ENCODE peak calls at places on chromosomes 16 and 17, in four cellular contexts. Z, C, P and W are unnamed samples.

GRCh38 chr17:31391496-31391949 is at the start of gene RAB11FIP4:
- DNase-seq in Z (no peak), C (peak), P (peak), W (no peak)

GRCh38 chr17:42632949-42633444 is 23.5 kb downstream of the TUBG1 start:
- DNase-seq in Z (no peak), C (no peak), P (peak), W (no peak)

GRCh38 chr16:19118938-19119431 is 5.2 kb downstream of the ITPRIPL2 start:
- DNase-seq in Z (no peak), C (no peak), P (peak), W (peak)

GRCh38 chr16:7025616-7026190 is 306.9 kb upstream of the RBFOX1 start:
- DNase-seq in Z (no peak), C (peak), P (peak), W (no peak)

GRCh38 chr17:27553019-27553511 is 77.9 kb upstream of the LGALS9 start:
- DNase-seq in Z (no peak), C (no peak), P (no peak), W (no peak)

GRCh38 chr16:71585318-71585703 is 8.4 kb upstream of the TAT start:
- DNase-seq in Z (no peak), C (no peak), P (no peak), W (no peak)

GRCh38 chr16:79602615-79603014 is 2.1 kb upstream of the MAF start:
- DNase-seq in Z (no peak), C (no peak), P (no peak), W (no peak)

GRCh38 chr17:77741109-77741508 is 217.4 kb upstream of the TNRC6C start:
- DNase-seq in Z (no peak), C (peak), P (peak), W (no peak)

GRCh38 chr16:54501797-54502196 is 215.2 kb upstream of the IRX3 start:
- DNase-seq in Z (no peak), C (no peak), P (no peak), W (no peak)

GRCh38 chr16:23869052-23869451 is 33.3 kb downstream of the PRKCB start:
- DNase-seq in Z (no peak), C (no peak), P (no peak), W (no peak)

GRCh38 chr17:41308918-41309359 is at the start of gene KRTAP16-1:
- DNase-seq in Z (no peak), C (no peak), P (no peak), W (no peak)

GRCh38 chr17:77354721-77355455 is 214.1 kb downstream of the SEC14L1 start:
- DNase-seq in Z (no peak), C (no peak), P (no peak), W (peak)

GRCh38 chr17:69460963-69461922 is 46.7 kb downstream of the MAP2K6 start:
- DNase-seq in Z (no peak), C (no peak), P (no peak), W (no peak)

GRCh38 chr17:4997302-4998026 is at the start of the genes INCA1 and KIF1C:
- DNase-seq in Z (peak), C (peak), P (peak), W (peak)

GRCh38 chr17:41695954-41696720 is 7.5 kb downstream of the EIF1 start:
- DNase-seq in Z (no peak), C (peak), P (peak), W (peak)

GRCh38 chr16:29963021-29963743 is 1.3 kb downstream of the TMEM219 start:
- DNase-seq in Z (no peak), C (no peak), P (no peak), W (no peak)

GRCh38 chr16:46620265-46621005 is 744 bp downstream of the SHCBP1 start:
- DNase-seq in Z (no peak), C (no peak), P (peak), W (no peak)

GRCh38 chr16:81697321-81697885 is 81.7 kb upstream of the PLCG2 start:
- DNase-seq in Z (no peak), C (peak), P (peak), W (peak)

GRCh38 chr17:13590441-13590840 is 11.3 kb downstream of the HS3ST3A1 start:
- DNase-seq in Z (no peak), C (no peak), P (no peak), W (peak)

GRCh38 chr16:4369006-4369766 is 2.5 kb upstream of the VASN start:
- DNase-seq in Z (no peak), C (no peak), P (no peak), W (peak)

GRCh38 chr17:81870978-81871386 is at the start of gene ARHGDIA:
- DNase-seq in Z (no peak), C (no peak), P (peak), W (no peak)

GRCh38 chr16:10957771-10958486 is 13.6 kb downstream of the CLEC16A start:
- DNase-seq in Z (no peak), C (no peak), P (no peak), W (peak)

GRCh38 chr17:40318835-40319332 is 9.9 kb downstream of the RARA start:
- DNase-seq in Z (no peak), C (no peak), P (peak), W (no peak)

GRCh38 chr16:88840589-88841215 is 16.0 kb downstream of the GALNS start:
- DNase-seq in Z (no peak), C (no peak), P (no peak), W (no peak)

GRCh38 chr17:8420041-8420934 is 15.4 kb upstream of the NDEL1 start:
- DNase-seq in Z (no peak), C (no peak), P (peak), W (peak)

GRCh38 chr16:70685061-70685937 is 554 bp downstream of the MTSS2 start:
- DNase-seq in Z (no peak), C (no peak), P (peak), W (no peak)

GRCh38 chr17:57008958-57009357 is 31.0 kb downstream of the SCPEP1 start:
- DNase-seq in Z (no peak), C (no peak), P (no peak), W (no peak)

GRCh38 chr17:47704781-47705180 is 10.8 kb downstream of the TBKBP1 start:
- DNase-seq in Z (no peak), C (no peak), P (no peak), W (no peak)

GRCh38 chr16:47426806-47427205 is 34.1 kb downstream of the ITFG1 start:
- DNase-seq in Z (no peak), C (no peak), P (no peak), W (no peak)

GRCh38 chr16:80583466-80583865 is 42.7 kb downstream of the DYNLRB2 start:
- DNase-seq in Z (no peak), C (no peak), P (no peak), W (peak)

GRCh38 chr17:233473-233941 is 52.1 kb upstream of the DOC2B start:
- DNase-seq in Z (no peak), C (no peak), P (peak), W (no peak)

GRCh38 chr17:18933102-18934058 is 18.6 kb upstream of the SLC5A10 start:
- DNase-seq in Z (no peak), C (no peak), P (no peak), W (no peak)

GRCh38 chr17:71792966-71793365 is 327.9 kb upstream of the SOX9 start:
- DNase-seq in Z (no peak), C (no peak), P (no peak), W (peak)

GRCh38 chr17:20008242-20009051 is 712 bp upstream of the SPECC1 start:
- DNase-seq in Z (no peak), C (no peak), P (peak), W (no peak)

DNA sequence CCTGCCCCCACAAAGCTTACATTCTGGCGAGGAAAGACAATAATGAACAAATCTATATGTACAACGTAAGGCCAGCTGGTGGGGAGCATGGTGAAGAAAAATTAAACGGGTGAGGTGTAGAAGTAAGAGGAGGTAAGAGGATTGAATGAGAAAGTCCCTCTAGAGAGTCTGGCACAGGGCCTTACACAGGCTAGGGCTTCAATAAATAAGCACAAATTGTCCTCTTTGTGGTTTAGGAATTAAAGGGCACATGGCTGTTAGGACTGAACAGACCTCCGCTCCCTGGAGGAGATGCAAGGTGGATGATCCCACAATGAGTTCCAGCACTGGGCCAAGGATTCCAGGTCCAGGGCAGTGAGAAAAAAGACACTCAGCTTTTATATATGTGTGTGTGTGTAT is 43.1 kb upstream of the HAPSTR1 start:
- DNase-seq in Z (no peak), C (no peak), P (no peak), W (peak)
- TF ChIP-seq CHD1 in Z (no peak), C (no peak), P (no peak), W (no peak)

GRCh38 chr17:3885970-3886369 is 6.9 kb downstream of the CAMKK1 start:
- DNase-seq in Z (no peak), C (no peak), P (no peak), W (peak)
- TF ChIP-seq RAD21 in Z (no peak), C (no peak), P (no peak), W (no peak)

GRCh38 chr16:74111583-74111982 is 185.0 kb upstream of the PSMD7 start:
- DNase-seq in Z (no peak), C (no peak), P (no peak), W (no peak)
- TF ChIP-seq CHD1 in Z (no peak), C (no peak), P (no peak), W (no peak)

GRCh38 chr16:86994651-86995171 is 322.5 kb downstream of the C16orf95 start:
- DNase-seq in Z (no peak), C (no peak), P (peak), W (peak)
- TF ChIP-seq RAD21 in Z (no peak), C (no peak), P (no peak), W (peak)

DNA sequence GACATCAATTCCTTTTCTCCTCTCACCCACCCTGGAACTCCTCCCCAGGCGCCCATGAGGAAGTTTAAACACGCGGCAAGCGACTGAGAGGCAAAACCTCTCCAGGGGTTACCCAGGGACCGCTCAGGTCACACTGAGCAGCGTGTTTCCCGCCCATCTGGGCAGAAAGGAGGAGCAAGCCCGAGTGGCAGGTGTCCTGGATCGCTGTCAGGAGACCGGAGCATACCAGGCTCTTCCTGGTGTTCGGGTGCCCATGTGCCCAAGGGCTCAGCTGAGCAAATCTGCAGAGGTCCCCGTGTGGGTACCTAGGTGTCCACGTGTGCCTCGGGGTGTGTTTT is 480 bp downstream of the SLC25A19 start:
- DNase-seq in Z (no peak), C (peak), P (peak), W (no peak)
- TF ChIP-seq CHD1 in Z (no peak), C (no peak), P (no peak), W (no peak)

GRCh38 chr16:83966153-83966696 is 1.8 kb upstream of the NECAB2 start:
- DNase-seq in Z (no peak), C (no peak), P (no peak), W (no peak)

GRCh38 chr16:83968483-83968865 is 430 bp downstream of the NECAB2 start:
- DNase-seq in Z (no peak), C (no peak), P (peak), W (no peak)

GRCh38 chr16:83968891-83969672 is 1.0 kb downstream of the NECAB2 start:
- DNase-seq in Z (no peak), C (no peak), P (no peak), W (no peak)

GRCh38 chr16:83967091-83967490 is 953 bp upstream of the NECAB2 start:
- DNase-seq in Z (no peak), C (no peak), P (no peak), W (no peak)

GRCh38 chr16:83967838-83968482 is at the start of gene NECAB2:
- DNase-seq in Z (no peak), C (peak), P (peak), W (peak)
- TF ChIP-seq RAD21 in Z (peak), C (peak), P (peak), W (peak)

DNA sequence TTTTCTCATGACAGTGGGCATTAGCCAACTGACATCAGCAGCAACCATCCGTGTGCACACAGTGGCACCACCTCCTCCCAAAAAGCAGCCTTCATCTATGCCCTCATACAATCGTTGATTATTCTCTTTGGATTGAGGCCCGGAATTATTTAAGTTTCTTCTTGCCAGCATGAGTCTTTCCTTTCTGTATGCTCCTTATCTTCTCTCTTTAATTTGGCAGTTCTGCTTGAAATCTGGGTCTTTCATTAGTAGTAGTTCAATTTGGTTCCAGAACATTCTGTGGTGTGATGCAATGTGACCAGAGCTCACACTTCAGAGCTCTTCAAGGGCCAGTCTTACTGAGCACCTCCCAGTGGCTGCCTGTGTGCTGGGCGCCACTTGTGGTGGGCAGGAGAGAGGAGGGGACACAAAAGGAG is 52.2 kb upstream of the STH start:
- DNase-seq in Z (no peak), C (no peak), P (no peak), W (no peak)
- TF ChIP-seq CHD1 in Z (no peak), C (no peak), P (no peak), W (no peak)